ENCODE peak calls at places on chromosomes 6 and 20, in nine cellular contexts. Y is testis; E is Caki2; P is ELF-1; X is stimulated activated CD8-positive, alpha-beta memory T cell treated with anti-CD3 and anti-CD28 coated beads, Interleukin-12 subunit alpha, Interleukin-12 subunit beta, amount 100 ng/mL, for 1 hour; I is GM04504; J is GM04503; R is PC-9; M is T1000. V is an unnamed sample.

GRCh38 chr6:133242761-133243590 is 1.8 kb downstream of the EYA4 start:
- DNase-seq in X (no peak), M (no peak), R (no peak), Y (peak; percentile 14), P (peak; percentile 54), J (no peak), I (no peak), E (no peak), V (no peak)

GRCh38 chr6:89669002-89669401 is 30.5 kb upstream of the LYRM2 start:
- DNase-seq in X (no peak), P (no peak), E (no peak), M (no peak), Y (no peak), I (no peak), J (no peak), R (no peak), V (no peak)

GRCh38 chr6:105433723-105434122 is 30.8 kb upstream of the PREP start:
- DNase-seq in P (no peak), E (no peak), Y (no peak), X (no peak), R (no peak), J (no peak), M (no peak), I (no peak), V (no peak)

GRCh38 chr6:133646021-133646682 is 242.8 kb upstream of the TCF21 start:
- DNase-seq in E (peak; percentile 87), J (peak; percentile 79), M (peak; percentile 23), R (no peak), I (no peak), X (no peak), P (no peak), Y (peak; percentile 35), V (no peak)

GRCh38 chr20:57664476-57664875 is 44.2 kb upstream of the ZBP1 start:
- DNase-seq in R (no peak), E (no peak), X (no peak), P (no peak), M (no peak), Y (no peak), J (no peak), I (no peak), V (no peak)

GRCh38 chr6:167683028-167683862 is 143.5 kb upstream of the AFDN start:
- DNase-seq in Y (peak; percentile 97), X (no peak), R (peak; percentile 37), P (no peak), I (no peak), E (peak; percentile 80), M (no peak), J (no peak), V (peak; percentile 94)

GRCh38 chr6:26602262-26602661 is 5.5 kb downstream of the ABT1 start:
- DNase-seq in X (no peak), Y (no peak), E (no peak), M (no peak), R (no peak), I (no peak), P (no peak), J (no peak), V (no peak)

GRCh38 chr20:354298-354977 is 7.5 kb downstream of the NRSN2 start:
- DNase-seq in X (peak; percentile 64), J (no peak), E (peak; percentile 74), R (peak; percentile 59), I (peak; percentile 41), M (no peak), Y (peak; percentile 76), P (peak; percentile 84), V (peak; percentile 76)

GRCh38 chr6:90458353-90459224 is 128.3 kb downstream of the MAP3K7 start:
- DNase-seq in I (no peak), E (no peak), R (no peak), Y (no peak), P (no peak), J (no peak), M (no peak), X (peak; percentile 38), V (no peak)

GRCh38 chr6:108592371-108593337 is 31.9 kb downstream of the FOXO3 start:
- DNase-seq in J (peak; percentile 78), E (peak; percentile 35), P (peak; percentile 22), M (no peak), Y (no peak), X (peak; percentile 25), R (peak; percentile 57), I (no peak), V (no peak)

GRCh38 chr6:157266274-157267101 is 56.8 kb downstream of the TMEM242 start:
- DNase-seq in I (no peak), J (no peak), M (no peak), Y (no peak), R (peak; percentile 1), E (no peak), P (no peak), X (no peak), V (no peak)

GRCh38 chr20:1242530-1242929 is 16.7 kb downstream of the RAD21L1 start:
- DNase-seq in R (peak; percentile 38), E (peak; percentile 78), M (no peak), I (peak; percentile 44), P (no peak), J (peak; percentile 65), Y (no peak), X (no peak), V (no peak)

GRCh38 chr20:52340036-52340634 is 148.6 kb upstream of the ZFP64 start:
- DNase-seq in I (no peak), P (peak; percentile 6), Y (peak; percentile 33), X (no peak), J (no peak), M (peak; percentile 13), R (peak; percentile 75), E (peak; percentile 30), V (no peak)

GRCh38 chr6:100171533-100172321 is 177.7 kb upstream of the MCHR2 start:
- DNase-seq in I (peak; percentile 47), Y (no peak), M (no peak), R (no peak), P (no peak), J (no peak), E (no peak), X (no peak), V (no peak)

GRCh38 chr6:3336066-3336786 is 77.5 kb downstream of the PSMG4 start:
- DNase-seq in X (no peak), E (no peak), M (no peak), Y (no peak), J (no peak), I (no peak), R (no peak), P (no peak), V (no peak)

GRCh38 chr6:84581494-84582259 is 182.7 kb downstream of the TBX18 start:
- DNase-seq in Y (no peak), M (no peak), E (no peak), P (no peak), J (peak; percentile 53), R (no peak), X (no peak), I (peak; percentile 52), V (no peak)

GRCh38 chr20:52190437-52191131 is 995 bp downstream of the ZFP64 start:
- DNase-seq in I (no peak), Y (peak; percentile 44), P (no peak), X (no peak), M (peak; percentile 16), E (peak; percentile 60), J (peak; percentile 3), R (peak; percentile 52), V (peak; percentile 8)

GRCh38 chr6:150734235-150734634 is 131.3 kb upstream of the MTHFD1L start:
- DNase-seq in R (peak; percentile 50), M (no peak), Y (no peak), X (no peak), E (no peak), I (no peak), P (no peak), J (no peak), V (no peak)

GRCh38 chr20:22414354-22414753 is 170.0 kb downstream of the FOXA2 start:
- DNase-seq in M (no peak), J (no peak), E (no peak), R (no peak), P (no peak), Y (no peak), I (no peak), X (no peak), V (no peak)

GRCh38 chr6:73747293-73747692 is 51.3 kb downstream of the CD109 start:
- DNase-seq in J (no peak), M (no peak), R (no peak), Y (no peak), E (no peak), I (no peak), X (no peak), P (no peak), V (no peak)

GRCh38 chr6:117352466-117353081 is 73.2 kb downstream of the ROS1 start:
- DNase-seq in E (no peak), R (no peak), X (no peak), M (no peak), J (peak; percentile 5), I (peak; percentile 3), P (no peak), Y (no peak), V (no peak)

GRCh38 chr6:105769197-105769596 is 316.9 kb upstream of the PRDM1 start:
- DNase-seq in J (no peak), Y (no peak), E (no peak), R (no peak), P (no peak), M (no peak), I (no peak), X (no peak), V (no peak)

V was measured in hippocampal formation.